ENCODE peak calls at places on chromosome 18, in six cellular contexts. One of them, this sample, is unnamed.

GRCh38 chr18:45793295-45793965 is 32.0 kb upstream of the SIGLEC15 start:
- DNase-seq in tibial nerve: no peak
- DNase-seq in non-pigmented ciliary epithelial cell: peak; percentile 60
- DNase-seq in HTR-8/SVneo: peak; percentile 67
- DNase-seq in Daoy: peak; percentile 80
- DNase-seq in stimulated activated CD4-positive, alpha-beta T cell treated with anti-CD3 and anti-CD28 coated beads, Interleukin-2, amount 100 ng/mL, for 48 hours: no peak
- DNase-seq in this sample: peak; percentile 83

GRCh38 chr18:78511666-78512065 is 468.0 kb upstream of the SALL3 start:
- DNase-seq in tibial nerve: no peak
- DNase-seq in non-pigmented ciliary epithelial cell: no peak
- DNase-seq in HTR-8/SVneo: no peak
- DNase-seq in Daoy: no peak
- DNase-seq in stimulated activated CD4-positive, alpha-beta T cell treated with anti-CD3 and anti-CD28 coated beads, Interleukin-2, amount 100 ng/mL, for 48 hours: no peak
- DNase-seq in this sample: no peak

GRCh38 chr18:55090566-55091187 is 131.4 kb upstream of the CCDC68 start:
- DNase-seq in tibial nerve: no peak
- DNase-seq in non-pigmented ciliary epithelial cell: no peak
- DNase-seq in HTR-8/SVneo: no peak
- DNase-seq in Daoy: no peak
- DNase-seq in stimulated activated CD4-positive, alpha-beta T cell treated with anti-CD3 and anti-CD28 coated beads, Interleukin-2, amount 100 ng/mL, for 48 hours: no peak
- DNase-seq in this sample: no peak

GRCh38 chr18:68679531-68679930 is 35.4 kb downstream of the TMX3 start:
- DNase-seq in tibial nerve: no peak
- DNase-seq in non-pigmented ciliary epithelial cell: no peak
- DNase-seq in HTR-8/SVneo: no peak
- DNase-seq in Daoy: no peak
- DNase-seq in stimulated activated CD4-positive, alpha-beta T cell treated with anti-CD3 and anti-CD28 coated beads, Interleukin-2, amount 100 ng/mL, for 48 hours: no peak
- DNase-seq in this sample: peak; percentile 50

GRCh38 chr18:41347057-41347456 is 608.0 kb upstream of the PIK3C3 start:
- DNase-seq in tibial nerve: no peak
- DNase-seq in non-pigmented ciliary epithelial cell: peak; percentile 70
- DNase-seq in HTR-8/SVneo: peak; percentile 3
- DNase-seq in Daoy: no peak
- DNase-seq in stimulated activated CD4-positive, alpha-beta T cell treated with anti-CD3 and anti-CD28 coated beads, Interleukin-2, amount 100 ng/mL, for 48 hours: no peak
- DNase-seq in this sample: peak; percentile 39

GRCh38 chr18:77766421-77766820 is 516.8 kb downstream of the GALR1 start:
- DNase-seq in tibial nerve: no peak
- DNase-seq in non-pigmented ciliary epithelial cell: no peak
- DNase-seq in HTR-8/SVneo: no peak
- DNase-seq in Daoy: no peak
- DNase-seq in stimulated activated CD4-positive, alpha-beta T cell treated with anti-CD3 and anti-CD28 coated beads, Interleukin-2, amount 100 ng/mL, for 48 hours: no peak
- DNase-seq in this sample: no peak

GRCh38 chr18:396571-396970 is 103.9 kb downstream of the COLEC12 start:
- DNase-seq in tibial nerve: no peak
- DNase-seq in non-pigmented ciliary epithelial cell: no peak
- DNase-seq in HTR-8/SVneo: no peak
- DNase-seq in Daoy: no peak
- DNase-seq in stimulated activated CD4-positive, alpha-beta T cell treated with anti-CD3 and anti-CD28 coated beads, Interleukin-2, amount 100 ng/mL, for 48 hours: no peak
- DNase-seq in this sample: no peak

GRCh38 chr18:2139676-2140075 is 431.6 kb downstream of the METTL4 start:
- DNase-seq in tibial nerve: no peak
- DNase-seq in non-pigmented ciliary epithelial cell: no peak
- DNase-seq in HTR-8/SVneo: peak; percentile 32
- DNase-seq in Daoy: peak; percentile 6
- DNase-seq in stimulated activated CD4-positive, alpha-beta T cell treated with anti-CD3 and anti-CD28 coated beads, Interleukin-2, amount 100 ng/mL, for 48 hours: no peak
- DNase-seq in this sample: peak; percentile 62

GRCh38 chr18:54150226-54150625 is 74.2 kb downstream of the MBD2 start:
- DNase-seq in tibial nerve: no peak
- DNase-seq in non-pigmented ciliary epithelial cell: no peak
- DNase-seq in HTR-8/SVneo: no peak
- DNase-seq in Daoy: peak; percentile 21
- DNase-seq in stimulated activated CD4-positive, alpha-beta T cell treated with anti-CD3 and anti-CD28 coated beads, Interleukin-2, amount 100 ng/mL, for 48 hours: no peak
- DNase-seq in this sample: no peak

GRCh38 chr18:814300-815084 is 2.5 kb upstream of the YES1 start:
- DNase-seq in tibial nerve: no peak
- DNase-seq in non-pigmented ciliary epithelial cell: no peak
- DNase-seq in HTR-8/SVneo: no peak
- DNase-seq in Daoy: no peak
- DNase-seq in stimulated activated CD4-positive, alpha-beta T cell treated with anti-CD3 and anti-CD28 coated beads, Interleukin-2, amount 100 ng/mL, for 48 hours: no peak
- DNase-seq in this sample: no peak

GRCh38 chr18:51447351-51447896 is 249.9 kb upstream of the MEX3C start:
- DNase-seq in tibial nerve: no peak
- DNase-seq in non-pigmented ciliary epithelial cell: no peak
- DNase-seq in HTR-8/SVneo: no peak
- DNase-seq in Daoy: no peak
- DNase-seq in stimulated activated CD4-positive, alpha-beta T cell treated with anti-CD3 and anti-CD28 coated beads, Interleukin-2, amount 100 ng/mL, for 48 hours: no peak
- DNase-seq in this sample: no peak

GRCh38 chr18:22005191-22005824 is 164.1 kb upstream of the GATA6 start:
- DNase-seq in tibial nerve: no peak
- DNase-seq in non-pigmented ciliary epithelial cell: no peak
- DNase-seq in HTR-8/SVneo: no peak
- DNase-seq in Daoy: no peak
- DNase-seq in stimulated activated CD4-positive, alpha-beta T cell treated with anti-CD3 and anti-CD28 coated beads, Interleukin-2, amount 100 ng/mL, for 48 hours: no peak
- DNase-seq in this sample: no peak